ENCODE peak calls at places on chromosomes 16 and 17, in seven cellular contexts. One of them, this sample, is unnamed.

GRCh38 chr17:6510321-6511023 is 45.9 kb downstream of the PITPNM3 start:
- DNase-seq in naive thymus-derived CD4-positive, alpha-beta T cell: no peak
- DNase-seq in fibroblast of lung: no peak
- DNase-seq in lung: no peak
- DNase-seq in BE2C: no peak
- DNase-seq in BJ: no peak
- DNase-seq in psoas muscle: no peak
- DNase-seq in this sample: no peak

GRCh38 chr16:4487955-4488481 is 11.8 kb downstream of the HMOX2 start:
- DNase-seq in naive thymus-derived CD4-positive, alpha-beta T cell: peak; percentile 26
- DNase-seq in fibroblast of lung: peak; percentile 45
- DNase-seq in lung: no peak
- DNase-seq in BE2C: no peak
- DNase-seq in BJ: no peak
- DNase-seq in psoas muscle: no peak
- DNase-seq in this sample: no peak

GRCh38 chr17:66892286-66892685 is 57.4 kb downstream of the CACNG5 start:
- DNase-seq in naive thymus-derived CD4-positive, alpha-beta T cell: no peak
- DNase-seq in fibroblast of lung: no peak
- DNase-seq in lung: no peak
- DNase-seq in BE2C: no peak
- DNase-seq in BJ: no peak
- DNase-seq in psoas muscle: no peak
- DNase-seq in this sample: no peak

GRCh38 chr17:7929158-7930029 is at the start of gene KCNAB3:
- DNase-seq in naive thymus-derived CD4-positive, alpha-beta T cell: peak; percentile 26
- DNase-seq in fibroblast of lung: peak; percentile 69
- DNase-seq in lung: no peak
- DNase-seq in BE2C: peak; percentile 77
- DNase-seq in BJ: no peak
- DNase-seq in psoas muscle: no peak
- DNase-seq in this sample: peak; percentile 96

GRCh38 chr16:3282103-3282746 is 1.1 kb upstream of the ZNF263 start:
- DNase-seq in naive thymus-derived CD4-positive, alpha-beta T cell: no peak
- DNase-seq in fibroblast of lung: no peak
- DNase-seq in lung: no peak
- DNase-seq in BE2C: peak; percentile 85
- DNase-seq in BJ: no peak
- DNase-seq in psoas muscle: no peak
- DNase-seq in this sample: no peak

GRCh38 chr16:57252148-57252721 is 7.2 kb downstream of the ARL2BP start:
- DNase-seq in naive thymus-derived CD4-positive, alpha-beta T cell: no peak
- DNase-seq in fibroblast of lung: no peak
- DNase-seq in lung: peak; percentile 72
- DNase-seq in BE2C: no peak
- DNase-seq in BJ: no peak
- DNase-seq in psoas muscle: no peak
- DNase-seq in this sample: no peak

GRCh38 chr17:28720247-28720996 is 637 bp downstream of the RPL23A start:
- DNase-seq in naive thymus-derived CD4-positive, alpha-beta T cell: no peak
- DNase-seq in fibroblast of lung: no peak
- DNase-seq in lung: no peak
- DNase-seq in BE2C: no peak
- DNase-seq in BJ: no peak
- DNase-seq in psoas muscle: no peak
- DNase-seq in this sample: no peak

GRCh38 chr16:63581560-63581959 is 1540.3 kb downstream of the CDH11 start:
- DNase-seq in naive thymus-derived CD4-positive, alpha-beta T cell: no peak
- DNase-seq in fibroblast of lung: no peak
- DNase-seq in lung: no peak
- DNase-seq in BE2C: no peak
- DNase-seq in BJ: no peak
- DNase-seq in psoas muscle: no peak
- DNase-seq in this sample: no peak

GRCh38 chr17:37086329-37086728 is 137.6 kb downstream of the AATF start:
- DNase-seq in naive thymus-derived CD4-positive, alpha-beta T cell: no peak
- DNase-seq in fibroblast of lung: no peak
- DNase-seq in lung: no peak
- DNase-seq in BE2C: no peak
- DNase-seq in BJ: no peak
- DNase-seq in psoas muscle: no peak
- DNase-seq in this sample: no peak

GRCh38 chr17:64024215-64024654 is 3.8 kb upstream of the ICAM2 start:
- DNase-seq in naive thymus-derived CD4-positive, alpha-beta T cell: no peak
- DNase-seq in fibroblast of lung: no peak
- DNase-seq in lung: no peak
- DNase-seq in BE2C: no peak
- DNase-seq in BJ: no peak
- DNase-seq in psoas muscle: no peak
- DNase-seq in this sample: no peak

GRCh38 chr17:68759002-68759342 is 157.8 kb upstream of the FAM20A start:
- DNase-seq in naive thymus-derived CD4-positive, alpha-beta T cell: no peak
- DNase-seq in fibroblast of lung: no peak
- DNase-seq in lung: no peak
- DNase-seq in BE2C: no peak
- DNase-seq in BJ: no peak
- DNase-seq in psoas muscle: no peak
- DNase-seq in this sample: no peak

GRCh38 chr17:68759343-68760140 is 158.4 kb upstream of the FAM20A start:
- DNase-seq in naive thymus-derived CD4-positive, alpha-beta T cell: peak; percentile 11
- DNase-seq in fibroblast of lung: peak; percentile 95
- DNase-seq in lung: peak; percentile 87
- DNase-seq in BE2C: peak; percentile 85
- DNase-seq in BJ: peak; percentile 56
- DNase-seq in psoas muscle: peak; percentile 86
- DNase-seq in this sample: peak; percentile 80

GRCh38 chr17:68748381-68748780 is 147.2 kb upstream of the FAM20A start:
- DNase-seq in naive thymus-derived CD4-positive, alpha-beta T cell: no peak
- DNase-seq in fibroblast of lung: no peak
- DNase-seq in lung: no peak
- DNase-seq in BE2C: no peak
- DNase-seq in BJ: no peak
- DNase-seq in psoas muscle: no peak
- DNase-seq in this sample: no peak

GRCh38 chr17:68749742-68750562 is 148.8 kb upstream of the FAM20A start:
- DNase-seq in naive thymus-derived CD4-positive, alpha-beta T cell: no peak
- DNase-seq in fibroblast of lung: no peak
- DNase-seq in lung: peak; percentile 35
- DNase-seq in BE2C: no peak
- DNase-seq in BJ: no peak
- DNase-seq in psoas muscle: no peak
- DNase-seq in this sample: no peak

GRCh38 chr17:68753985-68754769 is 153.0 kb upstream of the FAM20A start:
- DNase-seq in naive thymus-derived CD4-positive, alpha-beta T cell: no peak
- DNase-seq in fibroblast of lung: no peak
- DNase-seq in lung: no peak
- DNase-seq in BE2C: no peak
- DNase-seq in BJ: no peak
- DNase-seq in psoas muscle: no peak
- DNase-seq in this sample: no peak
- H3K4me3 ChIP-seq in naive thymus-derived CD4-positive, alpha-beta T cell: no peak overlapping the region
- H3K4me3 ChIP-seq in fibroblast of lung: no peak overlapping the region
- H3K4me3 ChIP-seq in lung: no peak overlapping the region
- H3K4me3 ChIP-seq in BE2C: no peak overlapping the region
- H3K4me3 ChIP-seq in BJ: no peak overlapping the region
- H3K4me3 ChIP-seq in psoas muscle: no peak overlapping the region
- H3K4me3 ChIP-seq in this sample: no peak overlapping the region

DNA sequence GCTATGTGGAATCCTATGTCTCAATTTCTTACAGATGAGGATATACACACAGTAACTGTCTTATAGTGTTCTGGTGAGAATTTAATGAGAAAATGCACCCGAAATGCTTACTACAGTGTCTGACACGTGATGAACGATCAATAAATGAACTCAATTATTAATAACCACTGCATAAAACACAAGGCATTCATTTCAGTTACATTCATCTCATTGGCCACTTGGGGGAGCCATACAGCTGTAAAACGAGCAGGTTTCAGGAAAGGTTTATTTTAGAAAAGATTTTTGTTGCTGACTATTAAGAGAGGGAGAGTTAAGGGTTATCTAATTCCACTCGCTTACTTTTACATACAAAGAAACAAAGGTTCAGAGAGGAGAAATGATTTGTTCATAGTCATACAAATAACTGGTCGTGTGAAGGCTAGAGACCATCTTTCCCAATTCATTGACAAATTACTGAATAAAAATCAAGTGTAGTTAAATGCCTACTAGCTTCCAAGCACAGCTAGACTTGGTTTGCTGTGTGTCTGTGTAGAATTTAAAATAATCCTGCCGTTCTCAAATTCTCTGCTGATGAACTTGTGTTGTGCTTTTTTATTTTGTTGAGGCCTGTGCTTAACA is 160.1 kb downstream of the MAP2K4 start:
- DNase-seq in naive thymus-derived CD4-positive, alpha-beta T cell: no peak
- DNase-seq in fibroblast of lung: peak; percentile 80
- DNase-seq in lung: no peak
- DNase-seq in BE2C: peak; percentile 14
- DNase-seq in BJ: no peak
- DNase-seq in psoas muscle: no peak
- DNase-seq in this sample: peak; percentile 47
- H3K27me3 ChIP-seq in naive thymus-derived CD4-positive, alpha-beta T cell: no peaks in the 10 kb centered on the region
- H3K27me3 ChIP-seq in fibroblast of lung: no peaks in the 10 kb centered on the region
- H3K27me3 ChIP-seq in lung: no peaks in the 10 kb centered on the region
- H3K27me3 ChIP-seq in BE2C: no peaks in the 10 kb centered on the region
- H3K27me3 ChIP-seq in BJ: no peaks in the 10 kb centered on the region
- H3K27me3 ChIP-seq in psoas muscle: no peaks in the 10 kb centered on the region
- H3K27me3 ChIP-seq in this sample: no peaks in the 10 kb centered on the region

GRCh38 chr16:11792404-11793260 is 4.4 kb downstream of the ZC3H7A start:
- DNase-seq in naive thymus-derived CD4-positive, alpha-beta T cell: peak; percentile 44
- DNase-seq in fibroblast of lung: no peak
- DNase-seq in lung: peak; percentile 59
- DNase-seq in BE2C: peak; percentile 46
- DNase-seq in BJ: no peak
- DNase-seq in psoas muscle: peak; percentile 59
- DNase-seq in this sample: no peak

GRCh38 chr16:11793840-11794239 is 3.2 kb downstream of the ZC3H7A start:
- DNase-seq in naive thymus-derived CD4-positive, alpha-beta T cell: no peak
- DNase-seq in fibroblast of lung: no peak
- DNase-seq in lung: no peak
- DNase-seq in BE2C: peak; percentile 28
- DNase-seq in BJ: no peak
- DNase-seq in psoas muscle: no peak
- DNase-seq in this sample: no peak

GRCh38 chr16:11795887-11796226 is 1.2 kb downstream of the ZC3H7A start:
- DNase-seq in naive thymus-derived CD4-positive, alpha-beta T cell: no peak
- DNase-seq in fibroblast of lung: no peak
- DNase-seq in lung: no peak
- DNase-seq in BE2C: no peak
- DNase-seq in BJ: no peak
- DNase-seq in psoas muscle: no peak
- DNase-seq in this sample: no peak

GRCh38 chr16:11794991-11795886 is 1.8 kb downstream of the ZC3H7A start:
- DNase-seq in naive thymus-derived CD4-positive, alpha-beta T cell: no peak
- DNase-seq in fibroblast of lung: peak; percentile 54
- DNase-seq in lung: no peak
- DNase-seq in BE2C: no peak
- DNase-seq in BJ: no peak
- DNase-seq in psoas muscle: no peak
- DNase-seq in this sample: no peak

GRCh38 chr16:11794447-11794846 is 2.6 kb downstream of the ZC3H7A start:
- DNase-seq in naive thymus-derived CD4-positive, alpha-beta T cell: no peak
- DNase-seq in fibroblast of lung: no peak
- DNase-seq in lung: no peak
- DNase-seq in BE2C: no peak
- DNase-seq in BJ: no peak
- DNase-seq in psoas muscle: no peak
- DNase-seq in this sample: no peak
- H3K36me3 ChIP-seq in naive thymus-derived CD4-positive, alpha-beta T cell: no peaks in the 10 kb centered on the region
- H3K36me3 ChIP-seq in fibroblast of lung: no peaks in the 10 kb centered on the region
- H3K36me3 ChIP-seq in lung: no peaks in the 10 kb centered on the region
- H3K36me3 ChIP-seq in BE2C: peaks cover 24% of the 10 kb centered on the region
- H3K36me3 ChIP-seq in BJ: no peaks in the 10 kb centered on the region
- H3K36me3 ChIP-seq in psoas muscle: no peaks in the 10 kb centered on the region
- H3K36me3 ChIP-seq in this sample: peaks cover 4% of the 10 kb centered on the region

DNA sequence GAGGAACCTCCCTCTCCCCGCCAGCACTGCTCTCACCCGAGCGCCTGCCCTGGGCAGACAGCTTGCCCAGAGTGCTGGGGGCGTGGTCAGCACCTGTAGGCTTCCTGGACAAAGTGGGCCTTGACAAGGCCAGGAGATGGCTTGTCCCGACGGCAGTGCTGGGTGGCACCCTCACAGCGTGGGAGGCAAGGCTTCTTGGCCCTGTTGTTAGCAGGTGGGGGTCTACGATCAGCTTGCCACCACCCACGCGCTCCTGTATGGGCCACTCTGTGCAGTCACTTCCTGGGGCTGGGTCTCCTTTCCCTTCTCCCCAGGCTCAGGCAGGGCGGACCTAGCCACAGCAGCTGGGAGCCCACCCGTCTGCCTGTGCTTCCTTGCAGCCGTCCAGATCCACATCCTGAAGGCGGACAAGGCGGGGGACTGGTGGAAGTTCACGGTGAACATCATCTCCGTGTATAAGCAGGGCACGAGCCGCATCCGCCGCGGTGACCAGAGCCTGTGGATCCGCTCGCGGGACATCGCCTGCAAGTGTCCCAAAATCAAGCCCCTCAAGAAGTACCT is 218.0 kb downstream of the NTN1 start:
- DNase-seq in naive thymus-derived CD4-positive, alpha-beta T cell: no peak
- DNase-seq in fibroblast of lung: no peak
- DNase-seq in lung: no peak
- DNase-seq in BE2C: no peak
- DNase-seq in BJ: no peak
- DNase-seq in psoas muscle: no peak
- DNase-seq in this sample: peak; percentile 73
- H3K4me3 ChIP-seq in naive thymus-derived CD4-positive, alpha-beta T cell: peak overlapping the region; percentile 64
- H3K4me3 ChIP-seq in fibroblast of lung: peak overlapping the region; percentile 42
- H3K4me3 ChIP-seq in lung: no peak overlapping the region
- H3K4me3 ChIP-seq in BE2C: no peak overlapping the region
- H3K4me3 ChIP-seq in BJ: peak overlapping the region; percentile 12
- H3K4me3 ChIP-seq in psoas muscle: peak overlapping the region; percentile 72
- H3K4me3 ChIP-seq in this sample: peak overlapping the region; percentile 45

DNA sequence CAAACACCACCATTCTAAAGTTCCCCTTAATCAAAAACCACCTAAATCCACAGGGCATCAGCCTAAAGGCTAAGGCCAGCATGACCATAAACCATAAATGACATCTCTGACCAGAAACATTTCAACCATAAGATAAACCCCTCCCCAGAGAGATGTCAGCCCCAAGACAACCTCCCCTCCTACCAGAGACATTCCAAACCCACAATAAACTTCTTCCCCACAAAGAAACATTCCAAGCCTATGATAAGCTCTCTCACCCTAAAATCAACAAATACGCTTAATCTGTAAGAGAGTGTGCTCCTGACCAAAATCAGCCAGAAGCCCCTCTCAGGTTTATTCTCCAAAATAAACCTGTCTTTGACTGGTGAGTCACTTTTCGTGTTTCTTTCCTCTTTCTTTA is 54.8 kb downstream of the SLFN5 start:
- DNase-seq in naive thymus-derived CD4-positive, alpha-beta T cell: no peak
- DNase-seq in fibroblast of lung: no peak
- DNase-seq in lung: no peak
- DNase-seq in BE2C: no peak
- DNase-seq in BJ: no peak
- DNase-seq in psoas muscle: no peak
- DNase-seq in this sample: no peak
- H3K27me3 ChIP-seq in naive thymus-derived CD4-positive, alpha-beta T cell: no peaks in the 10 kb centered on the region
- H3K27me3 ChIP-seq in fibroblast of lung: no peaks in the 10 kb centered on the region
- H3K27me3 ChIP-seq in lung: no peaks in the 10 kb centered on the region
- H3K27me3 ChIP-seq in BE2C: peaks cover 17% of the 10 kb centered on the region
- H3K27me3 ChIP-seq in BJ: no peaks in the 10 kb centered on the region
- H3K27me3 ChIP-seq in psoas muscle: no peaks in the 10 kb centered on the region
- H3K27me3 ChIP-seq in this sample: no peaks in the 10 kb centered on the region